ENCODE peak calls at places on chromosomes 3 and 15, in ten cellular contexts. F, T, D, K, P, R, O, M, E and N are unnamed samples.

GRCh38 chr3:137217733-137218132 is 259.9 kb downstream of the IL20RB start:
- DNase-seq in K (no peak), T (no peak), M (no peak), R (no peak), P (peak; percentile 42), E (no peak), D (no peak), O (no peak), F (no peak), N (no peak)

GRCh38 chr15:41505776-41506175 is 7.9 kb downstream of the LTK start:
- DNase-seq in T (no peak), K (no peak), E (no peak), M (no peak), O (no peak), F (no peak), P (no peak), D (no peak), R (no peak), N (no peak)

GRCh38 chr3:41881233-41881821 is 80.6 kb downstream of the ULK4 start:
- DNase-seq in F (peak; percentile 60), O (peak; percentile 33), K (no peak), T (peak; percentile 20), P (peak; percentile 53), M (no peak), E (no peak), R (no peak), D (no peak), N (no peak)

GRCh38 chr15:75030023-75030413 is 6.6 kb downstream of the PPCDC start:
- DNase-seq in K (peak; percentile 63), R (peak; percentile 35), P (no peak), M (peak; percentile 42), T (peak; percentile 32), D (peak; percentile 17), O (no peak), E (peak; percentile 83), F (no peak), N (no peak)

GRCh38 chr3:136547293-136547692 is 204.9 kb downstream of the STAG1 start:
- DNase-seq in P (no peak), K (no peak), M (no peak), D (no peak), E (no peak), R (no peak), F (peak; percentile 51), T (no peak), O (no peak), N (no peak)

GRCh38 chr3:197516517-197516889 is 39.3 kb downstream of the BDH1 start:
- DNase-seq in R (no peak), M (no peak), D (no peak), F (peak; percentile 34), K (no peak), T (peak; percentile 40), P (no peak), E (no peak), O (peak; percentile 85), N (peak; percentile 29)

GRCh38 chr3:30607032-30607833 is 832 bp downstream of the TGFBR2 start:
- DNase-seq in D (peak; percentile 79), K (peak; percentile 71), F (peak; percentile 80), R (peak; percentile 67), M (no peak), O (peak; percentile 60), P (peak; percentile 61), E (peak; percentile 88), T (peak; percentile 78), N (peak; percentile 88)

GRCh38 chr15:61916104-61916503 is 144.1 kb downstream of the VPS13C start:
- DNase-seq in K (no peak), P (peak; percentile 12), D (no peak), E (no peak), M (no peak), F (no peak), T (no peak), O (no peak), R (no peak), N (no peak)

DNA sequence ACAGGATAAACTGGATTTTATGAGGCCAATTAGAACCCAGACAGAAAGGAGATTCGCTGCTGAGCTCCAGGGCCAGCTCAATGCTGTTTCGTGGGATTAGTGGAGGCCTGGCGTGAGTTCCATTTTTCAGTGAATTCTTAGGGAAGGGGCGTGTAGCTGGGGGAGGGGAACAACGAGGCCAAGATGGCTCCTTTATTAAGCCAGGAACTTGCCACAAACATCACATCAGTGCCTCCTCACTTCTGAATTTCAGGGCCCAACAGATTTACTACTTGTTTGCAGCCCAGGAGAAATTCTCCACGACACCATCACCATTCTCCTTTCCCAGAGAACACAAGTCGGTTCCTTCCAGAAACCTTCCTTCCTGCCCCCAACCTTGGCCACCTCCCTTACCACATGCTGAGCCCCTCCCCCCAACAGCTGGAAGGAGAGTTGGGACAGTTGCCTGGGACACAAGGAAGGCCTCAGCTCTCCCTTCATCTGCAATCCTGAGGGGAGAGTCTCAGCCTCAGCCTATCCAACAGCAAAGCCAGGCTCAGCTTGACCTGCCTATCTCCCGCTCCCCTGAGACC is 5.8 kb downstream of the IGDCC4 start:
- DNase-seq in D (no peak), O (peak; percentile 52), R (peak; percentile 39), T (no peak), E (no peak), F (no peak), P (no peak), M (no peak), K (peak; percentile 51), N (no peak)
- H3K27ac ChIP-seq in D (no peak overlapping the region), O (no peak overlapping the region), R (peak overlapping the region; percentile 69), T (no peak overlapping the region), E (no peak overlapping the region), F (no peak overlapping the region), P (no peak overlapping the region), M (no peak overlapping the region), K (no peak overlapping the region), N (no peak overlapping the region)

GRCh38 chr3:50237133-50237651 is 1.2 kb downstream of the GNAI2 start:
- DNase-seq in E (no peak), K (no peak), T (no peak), D (peak; percentile 54), M (no peak), R (no peak), F (peak; percentile 32), P (peak; percentile 44), O (no peak), N (peak; percentile 60)

GRCh38 chr3:50238549-50239026 is 2.6 kb downstream of the GNAI2 start:
- DNase-seq in K (peak; percentile 85), F (peak; percentile 33), T (peak; percentile 96), M (no peak), D (peak; percentile 83), O (peak; percentile 41), P (no peak), E (peak; percentile 95), R (peak; percentile 87), N (peak; percentile 92)

GRCh38 chr3:50239649-50240048 is 3.6 kb downstream of the GNAI2 start:
- DNase-seq in F (no peak), P (no peak), M (no peak), K (no peak), O (no peak), E (no peak), R (no peak), D (no peak), T (no peak), N (no peak)

GRCh38 chr3:50236484-50237132 is 604 bp downstream of the GNAI2 start:
- DNase-seq in F (no peak), O (no peak), R (no peak), T (no peak), M (no peak), P (no peak), D (no peak), K (no peak), E (no peak), N (no peak)

DNA sequence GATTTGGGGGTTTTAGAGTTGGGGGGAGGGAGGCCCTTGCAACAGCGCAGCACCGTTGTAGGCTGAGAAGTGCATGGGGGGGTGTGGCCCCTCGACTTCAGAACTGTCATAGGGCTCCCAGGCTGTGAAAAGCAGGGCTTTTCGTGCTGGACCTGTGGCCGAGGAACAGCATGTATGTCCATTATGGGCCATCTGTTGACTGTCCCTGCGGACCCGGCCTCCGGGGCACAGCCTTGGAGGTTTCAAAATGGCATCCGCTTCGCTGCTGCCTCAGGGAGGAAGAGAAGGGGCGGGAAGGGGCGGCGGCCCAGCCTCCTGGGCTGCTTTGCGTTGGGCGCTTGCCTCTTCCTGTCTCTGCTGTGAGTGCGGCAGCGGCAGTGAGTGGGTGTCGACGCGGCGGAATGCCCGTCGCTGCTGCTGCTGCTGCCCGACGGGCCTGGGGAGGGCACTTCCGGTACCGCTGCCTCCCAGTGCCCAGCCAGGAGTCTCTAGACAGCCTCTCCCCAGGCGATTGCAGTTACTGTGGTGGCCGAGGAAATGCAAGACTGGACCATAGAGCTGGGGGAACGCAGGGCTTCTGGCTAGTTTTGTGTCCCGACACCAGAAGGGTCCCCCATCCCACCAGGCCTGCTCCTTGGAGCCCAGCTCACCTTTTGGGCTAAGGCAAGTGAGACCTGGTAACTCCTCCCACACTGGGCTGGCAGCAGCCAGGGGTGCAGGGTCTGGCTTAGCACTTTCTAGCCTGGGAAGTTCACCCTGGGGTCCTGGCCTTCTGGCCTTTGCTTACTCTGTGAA is 1.9 kb downstream of the GNAI2 start:
- DNase-seq in F (peak; percentile 85), O (no peak), E (peak; percentile 96), M (peak; percentile 66), T (peak; percentile 84), R (peak; percentile 84), P (peak; percentile 86), D (peak; percentile 88), K (peak; percentile 90), N (peak; percentile 95)
- H3K4me1 ChIP-seq in F (peaks cover 47% of the 10 kb centered on the region), O (peaks cover 30% of the 10 kb centered on the region), E (peaks cover under 1% of the 10 kb centered on the region), M (peaks cover 39% of the 10 kb centered on the region), T (peaks cover 67% of the 10 kb centered on the region), R (peaks cover 20% of the 10 kb centered on the region), P (peaks cover 27% of the 10 kb centered on the region), D (peaks cover 51% of the 10 kb centered on the region), K (peaks cover 56% of the 10 kb centered on the region), N (peaks cover 67% of the 10 kb centered on the region)

DNA sequence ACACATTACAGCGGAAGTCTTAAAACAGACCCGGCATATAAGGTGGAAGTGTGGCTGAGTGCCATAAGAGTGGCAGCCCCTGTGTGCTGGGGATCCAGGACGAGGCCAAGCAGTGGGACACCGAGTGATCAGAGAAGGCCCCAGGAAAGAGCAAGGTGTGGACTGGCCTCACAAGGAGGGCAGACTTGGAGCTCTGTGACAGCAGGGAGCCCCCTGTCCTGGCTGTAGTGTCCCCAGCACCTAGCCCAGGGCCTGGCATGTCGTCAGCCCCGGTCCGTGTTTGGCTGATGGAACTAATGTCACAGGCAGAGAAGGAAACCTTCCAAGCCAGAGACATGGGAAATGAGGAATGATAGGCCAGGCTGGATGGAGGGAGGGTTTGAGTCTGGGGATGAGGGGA is 4.8 kb downstream of the PDIA5 start:
- DNase-seq in R (no peak), P (no peak), F (no peak), E (no peak), M (no peak), O (no peak), T (no peak), K (no peak), D (no peak), N (no peak)
- H3K27ac ChIP-seq in R (no peak overlapping the region), P (peak overlapping the region; percentile 19), F (no peak overlapping the region), E (no peak overlapping the region), M (peak overlapping the region; percentile 40), O (no peak overlapping the region), T (no peak overlapping the region), K (peak overlapping the region; percentile 52), D (no peak overlapping the region), N (peak overlapping the region; percentile 18)

DNA sequence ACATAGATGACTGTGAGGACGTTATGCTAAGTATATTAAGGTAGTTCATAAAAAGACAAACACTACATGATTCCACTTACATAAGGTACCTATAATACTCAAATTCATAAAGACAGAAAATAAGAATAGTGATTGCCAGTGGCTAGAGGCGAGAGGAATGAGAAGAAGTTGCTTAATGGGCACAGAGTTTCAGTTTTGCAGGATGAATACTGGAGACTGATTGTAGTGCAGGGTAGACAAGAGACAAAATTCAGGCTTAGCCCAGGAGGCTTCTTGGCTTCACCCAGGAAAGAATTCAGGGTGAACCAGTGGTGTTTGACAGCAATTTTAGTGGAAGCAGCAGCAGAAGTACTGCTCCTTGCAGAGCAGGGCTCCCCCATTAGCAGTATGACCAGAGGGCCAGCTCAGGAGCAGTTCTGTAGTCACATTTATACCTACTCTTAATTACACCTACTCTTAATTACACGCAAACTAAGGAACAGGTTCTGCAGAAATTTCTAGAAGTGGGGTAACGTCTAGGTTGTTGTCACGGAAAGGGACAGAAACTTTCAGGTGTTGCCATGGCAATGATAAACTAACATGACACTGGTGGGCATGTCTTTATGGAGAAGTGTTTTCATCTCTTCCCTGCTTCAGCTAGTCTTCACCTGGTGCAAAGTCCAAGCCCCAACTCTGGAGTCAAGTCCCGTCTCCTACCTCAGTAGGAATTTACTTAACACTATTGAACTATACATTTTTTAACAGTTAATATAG is 55.2 kb downstream of the TBL1XR1 start:
- DNase-seq in P (no peak), T (no peak), R (no peak), D (no peak), O (no peak), E (no peak), M (no peak), K (no peak), F (no peak), N (no peak)
- H3K4me1 ChIP-seq in P (peaks cover 13% of the 10 kb centered on the region), T (peaks cover 19% of the 10 kb centered on the region), R (peaks cover 38% of the 10 kb centered on the region), D (peaks cover 55% of the 10 kb centered on the region), O (peaks cover 41% of the 10 kb centered on the region), E (peaks cover 5% of the 10 kb centered on the region), M (peaks cover 13% of the 10 kb centered on the region), K (peaks cover 68% of the 10 kb centered on the region), F (no peaks in the 10 kb centered on the region), N (peaks cover 45% of the 10 kb centered on the region)